ENCODE peak calls at places on chromosomes 3 and 15, in six cellular contexts. One of them, this sample, is unnamed.

GRCh38 chr3:190345027-190345821 is 23.0 kb upstream of the CLDN1 start:
- DNase-seq in dorsolateral prefrontal cortex: no peak
- DNase-seq in GM03348: peak; percentile 77
- DNase-seq in SHP77: no peak
- DNase-seq in HCEC 1CT: peak; percentile 97
- DNase-seq in GM04504: peak; percentile 62
- DNase-seq in this sample: peak; percentile 27

GRCh38 chr3:140733623-140734022 is 55.8 kb downstream of the TRIM42 start:
- DNase-seq in GM04504: no peak
- DNase-seq in HCEC 1CT: no peak
- DNase-seq in dorsolateral prefrontal cortex: no peak
- DNase-seq in GM03348: no peak
- DNase-seq in SHP77: no peak
- DNase-seq in this sample: no peak

GRCh38 chr3:197525706-197526105 is 30.1 kb downstream of the BDH1 start:
- DNase-seq in SHP77: no peak
- DNase-seq in HCEC 1CT: peak; percentile 30
- DNase-seq in GM04504: no peak
- DNase-seq in GM03348: no peak
- DNase-seq in dorsolateral prefrontal cortex: no peak
- DNase-seq in this sample: no peak

GRCh38 chr15:56168394-56168793 is 75.3 kb downstream of the RFX7 start:
- DNase-seq in GM03348: peak; percentile 5
- DNase-seq in dorsolateral prefrontal cortex: no peak
- DNase-seq in GM04504: no peak
- DNase-seq in SHP77: no peak
- DNase-seq in HCEC 1CT: peak; percentile 61
- DNase-seq in this sample: no peak

GRCh38 chr3:130300888-130301287 is 44.6 kb upstream of the COL6A5 start:
- DNase-seq in GM04504: no peak
- DNase-seq in HCEC 1CT: no peak
- DNase-seq in SHP77: no peak
- DNase-seq in dorsolateral prefrontal cortex: no peak
- DNase-seq in GM03348: no peak
- DNase-seq in this sample: no peak

GRCh38 chr3:177602601-177603136 is 405.4 kb upstream of the TBL1XR1 start:
- DNase-seq in SHP77: no peak
- DNase-seq in HCEC 1CT: peak; percentile 18
- DNase-seq in dorsolateral prefrontal cortex: no peak
- DNase-seq in GM03348: no peak
- DNase-seq in GM04504: no peak
- DNase-seq in this sample: no peak

GRCh38 chr3:186896875-186897274 is 33.5 kb upstream of the ST6GAL1 start:
- DNase-seq in dorsolateral prefrontal cortex: no peak
- DNase-seq in HCEC 1CT: no peak
- DNase-seq in GM03348: no peak
- DNase-seq in SHP77: no peak
- DNase-seq in GM04504: no peak
- DNase-seq in this sample: no peak

GRCh38 chr3:122183521-122183892 is at the start of gene CASR:
- DNase-seq in GM04504: no peak
- DNase-seq in HCEC 1CT: no peak
- DNase-seq in GM03348: peak; percentile 8
- DNase-seq in dorsolateral prefrontal cortex: peak; percentile 41
- DNase-seq in SHP77: no peak
- DNase-seq in this sample: peak; percentile 32

GRCh38 chr3:54681706-54682105 is 246.2 kb downstream of the LRTM1 start:
- DNase-seq in SHP77: no peak
- DNase-seq in GM04504: no peak
- DNase-seq in dorsolateral prefrontal cortex: no peak
- DNase-seq in HCEC 1CT: no peak
- DNase-seq in GM03348: no peak
- DNase-seq in this sample: no peak

GRCh38 chr15:91593081-91593480 is 260.4 kb upstream of the SLCO3A1 start:
- DNase-seq in HCEC 1CT: peak; percentile 52
- DNase-seq in GM04504: peak; percentile 24
- DNase-seq in GM03348: peak; percentile 6
- DNase-seq in dorsolateral prefrontal cortex: no peak
- DNase-seq in SHP77: no peak
- DNase-seq in this sample: no peak

GRCh38 chr15:66170042-66170441 is 83.5 kb downstream of the MEGF11 start:
- DNase-seq in SHP77: no peak
- DNase-seq in HCEC 1CT: no peak
- DNase-seq in GM03348: no peak
- DNase-seq in dorsolateral prefrontal cortex: no peak
- DNase-seq in GM04504: no peak
- DNase-seq in this sample: no peak

GRCh38 chr3:140395134-140396075 is 282.5 kb upstream of the TRIM42 start:
- DNase-seq in HCEC 1CT: no peak
- DNase-seq in GM03348: no peak
- DNase-seq in dorsolateral prefrontal cortex: no peak
- DNase-seq in GM04504: no peak
- DNase-seq in SHP77: peak; percentile 43
- DNase-seq in this sample: no peak

GRCh38 chr3:168511428-168512014 is 415.8 kb upstream of the GOLIM4 start:
- DNase-seq in dorsolateral prefrontal cortex: no peak
- DNase-seq in GM04504: no peak
- DNase-seq in GM03348: peak; percentile 27
- DNase-seq in SHP77: peak; percentile 8
- DNase-seq in HCEC 1CT: peak; percentile 18
- DNase-seq in this sample: peak; percentile 23

GRCh38 chr3:177482048-177482741 is 284.9 kb upstream of the TBL1XR1 start:
- DNase-seq in GM04504: no peak
- DNase-seq in HCEC 1CT: no peak
- DNase-seq in SHP77: no peak
- DNase-seq in dorsolateral prefrontal cortex: no peak
- DNase-seq in GM03348: no peak
- DNase-seq in this sample: no peak

This sample was measured in NCI-H526.